ENCODE peak calls at places on chromosome 18, in eight cellular contexts. U is heart right ventricle; T is caudate nucleus; K is DMS53; X is GM03348; E is stimulated activated CD4-positive, alpha-beta T cell treated with anti-CD3 and anti-CD28 coated beads, Interleukin-12 subunit alpha, Interleukin-12 subunit beta, amount 100 ng/mL, for 24 hours; R is ovary; L is foreskin fibroblast. J is an unnamed sample.

GRCh38 chr18:8810157-8810556 is 104.8 kb downstream of the MTCL1 start:
- DNase-seq in U (no peak), T (no peak), K (no peak), X (no peak), E (no peak), R (no peak), L (no peak), J (no peak)

GRCh38 chr18:79540161-79540913 is 139.3 kb upstream of the CTDP1 start:
- DNase-seq in U (no peak), T (no peak), K (no peak), X (peak; percentile 37), E (no peak), R (peak; percentile 5), L (no peak), J (no peak)

GRCh38 chr18:28153485-28154065 is 23.4 kb downstream of the CDH2 start:
- DNase-seq in U (no peak), T (no peak), K (no peak), X (no peak), E (no peak), R (no peak), L (peak; percentile 54), J (no peak)

GRCh38 chr18:63757541-63757940 is 17.7 kb upstream of the SERPINB7 start:
- DNase-seq in U (no peak), T (no peak), K (no peak), X (no peak), E (no peak), R (no peak), L (peak; percentile 29), J (no peak)

GRCh38 chr18:45772081-45772480 is 48.1 kb downstream of the SLC14A1 start:
- DNase-seq in U (no peak), T (no peak), K (no peak), X (no peak), E (no peak), R (no peak), L (no peak), J (no peak)

GRCh38 chr18:48546411-48546810 is 7.6 kb downstream of the CTIF start:
- DNase-seq in U (no peak), T (no peak), K (no peak), X (peak; percentile 44), E (no peak), R (no peak), L (no peak), J (no peak)

GRCh38 chr18:22827216-22827615 is 105.9 kb upstream of the RBBP8 start:
- DNase-seq in U (no peak), T (no peak), K (no peak), X (no peak), E (no peak), R (no peak), L (no peak), J (no peak)

GRCh38 chr18:26516964-26517363 is 31.4 kb downstream of the KCTD1 start:
- DNase-seq in U (no peak), T (no peak), K (no peak), X (no peak), E (no peak), R (no peak), L (no peak), J (no peak)

GRCh38 chr18:59512025-59512710 is 153.1 kb upstream of the LMAN1 start:
- DNase-seq in U (no peak), T (no peak), K (no peak), X (no peak), E (no peak), R (no peak), L (peak; percentile 24), J (no peak)

GRCh38 chr18:6624729-6625308 is 104.7 kb upstream of the ARHGAP28 start:
- DNase-seq in U (no peak), T (no peak), K (no peak), X (peak; percentile 15), E (no peak), R (no peak), L (peak; percentile 75), J (no peak)

GRCh38 chr18:73645175-73645715 is 502.4 kb downstream of the FBXO15 start:
- DNase-seq in U (no peak), T (no peak), K (no peak), X (no peak), E (no peak), R (no peak), L (peak; percentile 38), J (no peak)

GRCh38 chr18:63518178-63519012 is 23.8 kb upstream of the SERPINB12 start:
- DNase-seq in U (no peak), T (peak; percentile 18), K (peak; percentile 94), X (peak; percentile 60), E (peak; percentile 7), R (peak; percentile 25), L (peak; percentile 87), J (peak; percentile 56)

GRCh38 chr18:11251229-11251890 is 102.0 kb upstream of the PIEZO2 start:
- DNase-seq in U (no peak), T (no peak), K (no peak), X (peak; percentile 45), E (no peak), R (no peak), L (peak; percentile 60), J (no peak)

GRCh38 chr18:25310045-25310444 is 41.9 kb downstream of the ZNF521 start:
- DNase-seq in U (no peak), T (no peak), K (peak; percentile 57), X (no peak), E (no peak), R (no peak), L (peak; percentile 85), J (no peak)

GRCh38 chr18:22828171-22828570 is 105.0 kb upstream of the RBBP8 start:
- DNase-seq in U (no peak), T (no peak), K (no peak), X (no peak), E (no peak), R (no peak), L (peak; percentile 38), J (no peak)

GRCh38 chr18:69944434-69944833 is 3.2 kb downstream of the CD226 start:
- DNase-seq in U (no peak), T (no peak), K (no peak), X (no peak), E (no peak), R (no peak), L (no peak), J (no peak)

GRCh38 chr18:65754121-65754520 is 3.3 kb downstream of the CDH7 start:
- DNase-seq in U (no peak), T (no peak), K (peak; percentile 20), X (no peak), E (no peak), R (no peak), L (no peak), J (no peak)

GRCh38 chr18:77114070-77114563 is 18.5 kb downstream of the MBP start:
- DNase-seq in U (no peak), T (no peak), K (no peak), X (no peak), E (no peak), R (no peak), L (no peak), J (no peak)

GRCh38 chr18:31185551-31185950 is 22.9 kb upstream of the DSC1 start:
- DNase-seq in U (no peak), T (no peak), K (peak; percentile 4), X (no peak), E (no peak), R (no peak), L (no peak), J (no peak)

GRCh38 chr18:12076424-12077140 is 17.1 kb upstream of the ANKRD62 start:
- DNase-seq in U (peak; percentile 32), T (no peak), K (peak; percentile 60), X (peak; percentile 75), E (no peak), R (peak; percentile 39), L (peak; percentile 62), J (no peak)

GRCh38 chr18:61822879-61823278 is 69.9 kb downstream of the RNF152 start:
- DNase-seq in U (no peak), T (no peak), K (peak; percentile 71), X (no peak), E (no peak), R (no peak), L (no peak), J (no peak)

GRCh38 chr18:59735269-59735860 is 38.1 kb upstream of the CCBE1 start:
- DNase-seq in U (peak; percentile 52), T (no peak), K (no peak), X (no peak), E (no peak), R (no peak), L (no peak), J (no peak)

GRCh38 chr18:53380063-53380639 is 844.3 kb downstream of the MBD2 start:
- DNase-seq in U (no peak), T (no peak), K (peak; percentile 85), X (peak; percentile 2), E (no peak), R (no peak), L (peak; percentile 18), J (no peak)